ENCODE peak calls at places on chromosomes 7 and 10, in eight cellular contexts. S is Panc1; I is HepG2; V is CD8-positive, alpha-beta T cell; K is A549; B is gastrocnemius medialis; G is fibroblast of lung; N is heart right ventricle. U is an unnamed sample.

GRCh38 chr10:108393111-108393510 is 1228.6 kb upstream of the SORCS1 start:
- DNase-seq in N (no peak), I (no peak), V (no peak), K (no peak), G (peak; percentile 25), B (no peak), S (no peak), U (no peak)

GRCh38 chr10:133257489-133258065 is 19.1 kb downstream of the ADAM8 start:
- DNase-seq in B (peak; percentile 33), K (peak; percentile 78), V (peak; percentile 56), N (peak; percentile 59), I (no peak), G (peak; percentile 46), S (no peak), U (peak; percentile 2)

GRCh38 chr7:81780914-81781693 is 11.3 kb upstream of the HGF start:
- DNase-seq in I (no peak), G (no peak), V (no peak), B (no peak), N (no peak), S (no peak), K (peak; percentile 28), U (no peak)

GRCh38 chr10:3136763-3137611 is 35.6 kb downstream of the PITRM1 start:
- DNase-seq in B (peak; percentile 68), N (peak; percentile 56), G (peak; percentile 62), V (no peak), K (no peak), I (no peak), S (no peak), U (no peak)

GRCh38 chr10:6187278-6187677 is 15.5 kb upstream of the PFKFB3 start:
- DNase-seq in G (no peak), K (no peak), V (no peak), S (no peak), I (no peak), B (no peak), N (no peak), U (no peak)

GRCh38 chr7:17709127-17709526 is 231.2 kb downstream of the SNX13 start:
- DNase-seq in S (no peak), K (no peak), B (no peak), G (no peak), N (no peak), V (no peak), I (no peak), U (no peak)

GRCh38 chr7:1725199-1725701 is 55.2 kb downstream of the ELFN1 start:
- DNase-seq in S (no peak), G (peak; percentile 27), B (peak; percentile 85), N (peak; percentile 88), I (no peak), K (no peak), V (no peak), U (no peak)

GRCh38 chr10:32111585-32111984 is 55.4 kb upstream of the KIF5B start:
- DNase-seq in N (no peak), S (no peak), I (peak; percentile 17), K (no peak), V (no peak), B (no peak), G (peak; percentile 4), U (no peak)

GRCh38 chr10:61901829-61902447 is 439 bp downstream of the ARID5B start:
- DNase-seq in B (no peak), V (no peak), K (peak; percentile 31), S (no peak), G (no peak), N (no peak), I (no peak), U (no peak)

GRCh38 chr7:101128040-101128834 is 1.3 kb downstream of the SERPINE1 start:
- DNase-seq in V (no peak), G (no peak), N (no peak), S (no peak), B (no peak), K (no peak), I (no peak), U (no peak)

GRCh38 chr7:91098566-91098965 is 165.7 kb upstream of the FZD1 start:
- DNase-seq in S (no peak), N (no peak), B (no peak), G (no peak), I (no peak), V (no peak), K (no peak), U (no peak)

GRCh38 chr10:33791295-33791694 is 456.8 kb upstream of the NRP1 start:
- DNase-seq in B (no peak), K (no peak), I (peak; percentile 13), S (no peak), N (no peak), V (no peak), G (no peak), U (no peak)
- H3K4me3 ChIP-seq in B (no peak overlapping the region), K (no peak overlapping the region), I (no peak overlapping the region), S (no peak overlapping the region), N (no peak overlapping the region), V (no peak overlapping the region), G (no peak overlapping the region), U (no peak overlapping the region)

DNA sequence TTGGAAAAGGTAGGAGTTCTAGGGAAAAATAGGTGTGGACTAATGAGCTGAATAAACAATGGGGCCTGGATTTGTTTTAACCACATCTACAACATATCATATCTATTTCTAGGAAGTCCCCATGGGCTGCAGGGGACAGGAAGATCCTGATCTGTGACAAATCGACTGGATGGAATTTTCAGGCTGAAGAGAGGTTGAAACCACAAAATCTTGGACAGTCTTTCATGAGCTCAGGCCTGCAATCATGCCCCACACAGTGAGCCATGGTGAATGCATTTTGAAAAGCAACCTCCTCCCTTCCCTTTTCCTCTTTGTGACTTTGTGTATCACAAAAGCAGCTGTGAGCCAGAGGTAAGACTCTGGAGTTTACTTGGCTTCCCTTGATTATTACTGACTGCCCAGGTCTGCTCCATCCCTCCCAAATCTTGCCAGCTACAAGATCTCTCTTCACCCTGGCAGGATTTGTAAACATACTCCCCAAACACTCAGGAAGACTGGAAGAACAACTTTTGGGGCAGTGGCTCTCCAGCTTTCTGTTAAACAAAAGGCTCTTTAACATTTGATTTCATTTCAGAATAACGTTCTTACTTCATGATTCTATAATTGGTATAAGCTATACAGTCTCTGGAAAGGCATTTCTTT is 66.4 kb downstream of the ASAH2B start:
- DNase-seq in I (no peak), N (no peak), G (no peak), S (no peak), V (no peak), B (no peak), K (no peak), U (no peak)
- H3K4me3 ChIP-seq in I (no peak overlapping the region), N (no peak overlapping the region), G (no peak overlapping the region), S (no peak overlapping the region), V (no peak overlapping the region), B (no peak overlapping the region), K (no peak overlapping the region), U (no peak overlapping the region)

DNA sequence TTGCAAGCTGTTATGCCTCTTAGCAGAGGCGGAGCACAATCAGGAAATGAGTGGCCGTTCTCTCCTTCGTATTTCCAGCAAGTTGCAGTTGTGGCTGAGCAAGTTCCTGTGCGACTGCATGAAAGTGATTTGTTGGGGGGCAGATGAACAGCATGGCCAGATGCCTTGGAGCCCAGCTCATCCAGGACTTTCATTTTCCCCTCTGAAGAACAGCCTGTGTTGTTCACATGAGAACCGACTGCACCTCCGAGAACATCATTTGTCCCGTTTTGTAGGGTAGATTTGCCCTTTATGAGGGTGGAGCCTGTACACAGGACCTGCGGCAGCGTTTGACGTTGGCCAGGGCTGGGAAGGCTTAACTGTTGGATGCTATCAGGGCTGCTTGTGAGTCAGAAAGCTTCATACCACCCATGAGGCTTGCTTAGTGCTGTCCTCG is 4.4 kb downstream of the BAG3 start:
- DNase-seq in I (no peak), N (peak; percentile 55), V (no peak), G (peak; percentile 82), B (peak; percentile 84), S (no peak), K (peak; percentile 59), U (no peak)
- H3K4me3 ChIP-seq in I (no peak overlapping the region), N (peak overlapping the region; percentile 11), V (peak overlapping the region; percentile 4), G (peak overlapping the region; percentile 3), B (peak overlapping the region; percentile 80), S (peak overlapping the region; percentile 90), K (peak overlapping the region; percentile 88), U (no peak overlapping the region)

DNA sequence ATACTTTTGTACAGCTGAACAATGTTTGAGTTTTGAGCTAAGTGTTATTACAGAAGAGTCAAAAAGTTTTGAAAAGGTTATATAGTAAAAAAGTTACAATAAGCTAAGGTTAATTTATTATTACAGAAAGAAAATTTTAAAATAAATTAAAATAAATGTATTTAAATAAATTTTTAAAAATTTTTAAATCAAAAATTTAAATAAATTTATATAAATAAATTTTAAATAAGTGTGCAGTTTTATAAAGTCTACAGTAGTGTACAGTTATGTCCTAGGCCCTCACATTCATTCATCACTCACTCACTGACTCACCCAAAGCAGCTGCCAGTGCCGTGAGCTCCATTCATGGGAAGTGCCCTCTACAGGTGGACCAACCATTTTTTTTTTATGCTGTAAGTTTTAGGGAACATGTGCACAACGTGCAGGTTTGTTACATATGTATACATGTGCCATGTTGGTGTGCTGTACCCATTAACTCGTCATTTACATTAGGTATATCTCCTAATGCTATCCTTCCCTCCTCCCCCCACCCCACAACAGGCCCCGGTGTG is 462.9 kb upstream of the ZMIZ1 start:
- DNase-seq in N (no peak), I (peak; percentile 55), S (peak; percentile 18), B (no peak), K (peak; percentile 67), G (no peak), V (no peak), U (no peak)
- H3K4me3 ChIP-seq in N (no peak overlapping the region), I (no peak overlapping the region), S (no peak overlapping the region), B (no peak overlapping the region), K (no peak overlapping the region), G (no peak overlapping the region), V (no peak overlapping the region), U (no peak overlapping the region)

GRCh38 chr10:15348579-15348978 is 22.5 kb downstream of the FAM171A1 start:
- DNase-seq in N (peak; percentile 51), G (peak; percentile 64), V (no peak), S (no peak), K (no peak), I (no peak), B (no peak), U (no peak)
- H3K4me3 ChIP-seq in N (peak overlapping the region; percentile 17), G (peak overlapping the region; percentile 31), V (no peak overlapping the region), S (peak overlapping the region; percentile 8), K (no peak overlapping the region), I (no peak overlapping the region), B (peak overlapping the region; percentile 9), U (no peak overlapping the region)

GRCh38 chr10:17029581-17030271 is 99.9 kb downstream of the CUBN start:
- DNase-seq in N (peak; percentile 86), G (peak; percentile 78), I (peak; percentile 45), K (peak; percentile 13), S (no peak), B (no peak), V (peak; percentile 74), U (peak; percentile 70)
- H3K4me3 ChIP-seq in N (no peak overlapping the region), G (peak overlapping the region; percentile 16), I (no peak overlapping the region), K (no peak overlapping the region), S (peak overlapping the region; percentile 33), B (no peak overlapping the region), V (peak overlapping the region; percentile 58), U (peak overlapping the region; percentile 74)